ENCODE peak calls at places on chromosomes 3 and 15, in six cellular contexts. One of them, this sample, is unnamed.

GRCh38 chr3:142281474-142281873 is 56.1 kb upstream of the GK5 start:
- DNase-seq in GM23338: no peak
- DNase-seq in HL-60: no peak
- DNase-seq in A549: no peak
- DNase-seq in Panc1: no peak
- DNase-seq in HCT116: no peak
- DNase-seq in this sample: no peak

GRCh38 chr3:48188266-48189201 is at the start of gene CDC25A:
- DNase-seq in GM23338: peak; percentile 99
- DNase-seq in HL-60: peak; percentile 97
- DNase-seq in A549: peak; percentile 97
- DNase-seq in Panc1: peak; percentile 86
- DNase-seq in HCT116: peak; percentile 98
- DNase-seq in this sample: peak; percentile 96

GRCh38 chr15:35507932-35508638 is 37.9 kb downstream of the DPH6 start:
- DNase-seq in GM23338: no peak
- DNase-seq in HL-60: no peak
- DNase-seq in A549: no peak
- DNase-seq in Panc1: no peak
- DNase-seq in HCT116: no peak
- DNase-seq in this sample: peak; percentile 9

GRCh38 chr3:190302209-190302885 is 19.9 kb downstream of the CLDN1 start:
- DNase-seq in GM23338: no peak
- DNase-seq in HL-60: no peak
- DNase-seq in A549: no peak
- DNase-seq in Panc1: no peak
- DNase-seq in HCT116: no peak
- DNase-seq in this sample: no peak

GRCh38 chr15:82294061-82294690 is 31.6 kb downstream of the SAXO2 start:
- DNase-seq in GM23338: peak; percentile 25
- DNase-seq in HL-60: no peak
- DNase-seq in A549: no peak
- DNase-seq in Panc1: no peak
- DNase-seq in HCT116: no peak
- DNase-seq in this sample: no peak

GRCh38 chr3:38646062-38646461 is 3.4 kb downstream of the SCN5A start:
- DNase-seq in GM23338: no peak
- DNase-seq in HL-60: no peak
- DNase-seq in A549: no peak
- DNase-seq in Panc1: no peak
- DNase-seq in HCT116: no peak
- DNase-seq in this sample: peak; percentile 4

GRCh38 chr15:42165081-42165480 is 8.6 kb upstream of the PLA2G4F start:
- DNase-seq in GM23338: no peak
- DNase-seq in HL-60: no peak
- DNase-seq in A549: no peak
- DNase-seq in Panc1: no peak
- DNase-seq in HCT116: no peak
- DNase-seq in this sample: no peak

GRCh38 chr15:40064231-40064894 is 25.4 kb upstream of the SRP14 start:
- DNase-seq in GM23338: peak; percentile 40
- DNase-seq in HL-60: no peak
- DNase-seq in A549: peak; percentile 73
- DNase-seq in Panc1: peak; percentile 89
- DNase-seq in HCT116: no peak
- DNase-seq in this sample: no peak

GRCh38 chr15:31207246-31207645 is 105.7 kb upstream of the TRPM1 start:
- DNase-seq in GM23338: no peak
- DNase-seq in HL-60: no peak
- DNase-seq in A549: no peak
- DNase-seq in Panc1: no peak
- DNase-seq in HCT116: no peak
- DNase-seq in this sample: no peak

GRCh38 chr15:88529021-88529630 is 17.4 kb downstream of the DET1 start:
- DNase-seq in GM23338: no peak
- DNase-seq in HL-60: peak; percentile 11
- DNase-seq in A549: no peak
- DNase-seq in Panc1: no peak
- DNase-seq in HCT116: no peak
- DNase-seq in this sample: no peak

GRCh38 chr3:113499081-113499480 is 15.9 kb downstream of the SPICE1 start:
- DNase-seq in GM23338: no peak
- DNase-seq in HL-60: no peak
- DNase-seq in A549: no peak
- DNase-seq in Panc1: no peak
- DNase-seq in HCT116: no peak
- DNase-seq in this sample: no peak

GRCh38 chr15:28107894-28108255 is 8.8 kb upstream of the OCA2 start:
- DNase-seq in GM23338: no peak
- DNase-seq in HL-60: no peak
- DNase-seq in A549: no peak
- DNase-seq in Panc1: no peak
- DNase-seq in HCT116: no peak
- DNase-seq in this sample: no peak

GRCh38 chr3:61945657-61946056 is 384.3 kb downstream of the PTPRG start:
- DNase-seq in GM23338: no peak
- DNase-seq in HL-60: no peak
- DNase-seq in A549: no peak
- DNase-seq in Panc1: no peak
- DNase-seq in HCT116: no peak
- DNase-seq in this sample: no peak

GRCh38 chr15:41848595-41848994 is 9.9 kb downstream of the PLA2G4B start:
- DNase-seq in GM23338: no peak
- DNase-seq in HL-60: no peak
- DNase-seq in A549: no peak
- DNase-seq in Panc1: no peak
- DNase-seq in HCT116: no peak
- DNase-seq in this sample: no peak

GRCh38 chr3:17795280-17795679 is 52.8 kb upstream of the TBC1D5 start:
- DNase-seq in GM23338: no peak
- DNase-seq in HL-60: no peak
- DNase-seq in A549: no peak
- DNase-seq in Panc1: no peak
- DNase-seq in HCT116: no peak
- DNase-seq in this sample: peak; percentile 33

GRCh38 chr15:84604804-84605203 is 4.0 kb downstream of the ZSCAN2 start:
- DNase-seq in GM23338: no peak
- DNase-seq in HL-60: no peak
- DNase-seq in A549: no peak
- DNase-seq in Panc1: no peak
- DNase-seq in HCT116: no peak
- DNase-seq in this sample: no peak

GRCh38 chr3:197336348-197336747 is 37.9 kb upstream of the DLG1 start:
- DNase-seq in GM23338: no peak
- DNase-seq in HL-60: no peak
- DNase-seq in A549: no peak
- DNase-seq in Panc1: no peak
- DNase-seq in HCT116: no peak
- DNase-seq in this sample: no peak

GRCh38 chr15:85329561-85330421 is 50.6 kb upstream of the AKAP13 start:
- DNase-seq in GM23338: no peak
- DNase-seq in HL-60: peak; percentile 56
- DNase-seq in A549: peak; percentile 44
- DNase-seq in Panc1: peak; percentile 46
- DNase-seq in HCT116: no peak
- DNase-seq in this sample: peak; percentile 48

GRCh38 chr3:184320099-184320445 is 5.7 kb downstream of the EIF4G1 start:
- DNase-seq in GM23338: peak; percentile 20
- DNase-seq in HL-60: no peak
- DNase-seq in A549: peak; percentile 88
- DNase-seq in Panc1: peak; percentile 72
- DNase-seq in HCT116: peak; percentile 83
- DNase-seq in this sample: peak; percentile 71

GRCh38 chr15:95295905-95296618 is 1034.4 kb upstream of the NR2F2 start:
- DNase-seq in GM23338: no peak
- DNase-seq in HL-60: no peak
- DNase-seq in A549: no peak
- DNase-seq in Panc1: no peak
- DNase-seq in HCT116: no peak
- DNase-seq in this sample: no peak

GRCh38 chr3:48475188-48475587 is 28.7 kb downstream of the ATRIP start:
- DNase-seq in GM23338: peak; percentile 70
- DNase-seq in HL-60: no peak
- DNase-seq in A549: no peak
- DNase-seq in Panc1: no peak
- DNase-seq in HCT116: no peak
- DNase-seq in this sample: no peak

GRCh38 chr15:69794643-69795461 is 302.9 kb downstream of the TLE3 start:
- DNase-seq in GM23338: peak; percentile 69
- DNase-seq in HL-60: no peak
- DNase-seq in A549: no peak
- DNase-seq in Panc1: no peak
- DNase-seq in HCT116: peak; percentile 4
- DNase-seq in this sample: no peak

GRCh38 chr15:92617197-92618037 is 38.2 kb downstream of the FAM174B start:
- DNase-seq in GM23338: no peak
- DNase-seq in HL-60: no peak
- DNase-seq in A549: peak; percentile 72
- DNase-seq in Panc1: no peak
- DNase-seq in HCT116: no peak
- DNase-seq in this sample: peak; percentile 79

GRCh38 chr15:88258021-88258641 is 1.6 kb upstream of the NTRK3 start:
- DNase-seq in GM23338: peak; percentile 90
- DNase-seq in HL-60: no peak
- DNase-seq in A549: peak; percentile 79
- DNase-seq in Panc1: no peak
- DNase-seq in HCT116: peak; percentile 16
- DNase-seq in this sample: peak; percentile 66

DNA sequence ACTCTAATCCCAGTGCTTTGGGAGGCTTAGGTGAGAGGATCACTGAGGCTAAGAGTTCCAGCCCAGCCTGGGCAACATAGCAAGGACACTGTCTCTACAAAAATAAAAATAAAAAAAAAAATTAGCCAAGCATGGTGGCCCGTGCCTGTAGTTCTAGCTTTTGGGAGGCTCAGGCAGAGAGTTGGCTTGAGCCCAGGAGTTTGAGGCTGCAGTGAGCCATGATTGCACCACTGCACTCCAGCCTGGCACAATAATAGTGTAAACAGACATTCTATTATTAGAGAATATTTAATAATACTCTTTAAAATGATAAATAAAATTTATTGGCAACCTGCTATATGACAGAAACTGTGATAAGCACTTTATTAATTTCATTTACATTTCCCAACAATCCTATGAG is 908.9 kb downstream of the TUSC7 start:
- DNase-seq in GM23338: no peak
- DNase-seq in HL-60: no peak
- DNase-seq in A549: no peak
- DNase-seq in Panc1: no peak
- DNase-seq in HCT116: no peak
- DNase-seq in this sample: no peak
- TF ChIP-seq REST in GM23338: no peak
- TF ChIP-seq REST in HL-60: no peak
- TF ChIP-seq REST in A549: no peak
- TF ChIP-seq REST in Panc1: no peak
- TF ChIP-seq REST in HCT116: no peak
- TF ChIP-seq REST in this sample: no peak

GRCh38 chr3:78177780-78178179 is 1137.9 kb downstream of the ROBO2 start:
- DNase-seq in GM23338: no peak
- DNase-seq in HL-60: no peak
- DNase-seq in A549: no peak
- DNase-seq in Panc1: no peak
- DNase-seq in HCT116: no peak
- DNase-seq in this sample: no peak

GRCh38 chr3:78176869-78177268 is 1137.0 kb downstream of the ROBO2 start:
- DNase-seq in GM23338: no peak
- DNase-seq in HL-60: no peak
- DNase-seq in A549: no peak
- DNase-seq in Panc1: no peak
- DNase-seq in HCT116: no peak
- DNase-seq in this sample: no peak

GRCh38 chr3:78178740-78179139 is 1138.8 kb downstream of the ROBO2 start:
- DNase-seq in GM23338: no peak
- DNase-seq in HL-60: no peak
- DNase-seq in A549: no peak
- DNase-seq in Panc1: no peak
- DNase-seq in HCT116: no peak
- DNase-seq in this sample: no peak

GRCh38 chr3:78178209-78178608 is 1138.3 kb downstream of the ROBO2 start:
- DNase-seq in GM23338: no peak
- DNase-seq in HL-60: no peak
- DNase-seq in A549: no peak
- DNase-seq in Panc1: no peak
- DNase-seq in HCT116: no peak
- DNase-seq in this sample: no peak
- TF ChIP-seq REST in GM23338: no peak
- TF ChIP-seq REST in HL-60: no peak
- TF ChIP-seq REST in A549: no peak
- TF ChIP-seq REST in Panc1: no peak
- TF ChIP-seq REST in HCT116: no peak
- TF ChIP-seq REST in this sample: no peak

DNA sequence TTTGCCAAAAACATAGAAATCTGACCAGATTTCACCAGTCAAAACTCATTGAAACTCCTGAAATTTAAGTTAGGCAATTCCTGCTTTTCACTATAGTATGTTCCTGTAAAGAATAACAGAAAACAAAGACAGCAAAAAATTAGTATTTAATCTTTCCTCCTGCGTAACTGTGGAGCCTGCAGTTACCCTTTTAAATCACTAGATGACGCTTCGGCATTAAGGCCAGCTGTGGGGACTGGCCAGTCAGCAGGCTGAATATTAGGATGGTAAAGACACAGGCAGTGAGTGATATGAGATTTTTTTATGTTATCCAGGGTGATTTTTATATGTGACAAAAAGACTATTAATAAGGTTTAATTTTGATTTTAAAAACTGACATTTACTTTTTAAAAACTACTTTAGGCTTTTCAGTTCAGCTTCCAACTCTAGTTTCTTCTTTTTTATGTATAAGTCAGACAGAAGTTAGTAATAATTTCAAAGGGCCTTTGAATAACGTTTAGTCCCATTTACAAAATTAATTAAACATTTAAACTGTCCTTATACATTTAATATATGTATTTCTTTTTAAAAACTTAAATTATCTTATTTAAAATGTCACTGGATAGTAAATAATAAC is 165.1 kb downstream of the PPM1L start:
- DNase-seq in GM23338: peak; percentile 69
- DNase-seq in HL-60: no peak
- DNase-seq in A549: peak; percentile 46
- DNase-seq in Panc1: no peak
- DNase-seq in HCT116: peak; percentile 21
- DNase-seq in this sample: peak; percentile 58
- TF ChIP-seq REST in GM23338: no peak
- TF ChIP-seq REST in HL-60: no peak
- TF ChIP-seq REST in A549: no peak
- TF ChIP-seq REST in Panc1: no peak
- TF ChIP-seq REST in HCT116: no peak
- TF ChIP-seq REST in this sample: no peak

GRCh38 chr3:188338081-188338480 is 184.1 kb downstream of the LPP start:
- DNase-seq in GM23338: no peak
- DNase-seq in HL-60: no peak
- DNase-seq in A549: no peak
- DNase-seq in Panc1: no peak
- DNase-seq in HCT116: no peak
- DNase-seq in this sample: no peak
- TF ChIP-seq REST in GM23338: no peak
- TF ChIP-seq REST in HL-60: no peak
- TF ChIP-seq REST in A549: no peak
- TF ChIP-seq REST in Panc1: no peak
- TF ChIP-seq REST in HCT116: no peak
- TF ChIP-seq REST in this sample: no peak

GRCh38 chr3:99118381-99118780 is 216.9 kb upstream of the DCBLD2 start:
- DNase-seq in GM23338: no peak
- DNase-seq in HL-60: no peak
- DNase-seq in A549: no peak
- DNase-seq in Panc1: no peak
- DNase-seq in HCT116: no peak
- DNase-seq in this sample: no peak
- TF ChIP-seq REST in GM23338: no peak
- TF ChIP-seq REST in HL-60: no peak
- TF ChIP-seq REST in A549: no peak
- TF ChIP-seq REST in Panc1: no peak
- TF ChIP-seq REST in HCT116: no peak
- TF ChIP-seq REST in this sample: no peak